ENCODE peak calls at places on chromosomes 7 and 10, in eight cellular contexts. M is EH; R is anterior cingulate cortex; G is stimulated activated CD8-positive, alpha-beta memory T cell treated with anti-CD3 and anti-CD28 coated beads, Interleukin-4, amount 100 ng/mL, for 1 hour; S is ELF-1; X is endothelial cell of umbilical vein; F is Calu3; E is mucosa of descending colon. I is an unnamed sample.

GRCh38 chr7:40047661-40048060 is 86.8 kb downstream of the MPLKIP start:
- DNase-seq in M (no peak), R (no peak), G (no peak), S (no peak), X (no peak), F (no peak), E (no peak), I (no peak)

GRCh38 chr7:32500922-32501341 is 5.6 kb downstream of the AVL9 start:
- DNase-seq in M (peak; percentile 75), R (no peak), G (no peak), S (no peak), X (peak; percentile 58), F (no peak), E (no peak), I (no peak)

GRCh38 chr7:18257711-18258110 is 230.1 kb upstream of the PRPS1L1 start:
- DNase-seq in M (peak; percentile 36), R (no peak), G (no peak), S (no peak), X (peak; percentile 43), F (no peak), E (no peak), I (no peak)

GRCh38 chr10:123454987-123455386 is 211.2 kb upstream of the GPR26 start:
- DNase-seq in M (no peak), R (no peak), G (no peak), S (no peak), X (no peak), F (no peak), E (no peak), I (no peak)

GRCh38 chr7:128032605-128033235 is 1.5 kb upstream of the LRRC4 start:
- DNase-seq in M (no peak), R (peak; percentile 75), G (no peak), S (peak; percentile 40), X (no peak), F (no peak), E (no peak), I (no peak)

GRCh38 chr7:6271694-6272371 is 591 bp downstream of the CYTH3 start:
- DNase-seq in M (peak; percentile 41), R (peak; percentile 15), G (no peak), S (peak; percentile 25), X (peak; percentile 15), F (peak; percentile 36), E (peak; percentile 59), I (peak; percentile 33)

GRCh38 chr7:130695840-130696239 is 9.5 kb upstream of the TSGA13 start:
- DNase-seq in M (peak; percentile 56), R (no peak), G (no peak), S (no peak), X (peak; percentile 41), F (peak; percentile 9), E (no peak), I (peak; percentile 61)

GRCh38 chr10:27390681-27391080 is 113.4 kb upstream of the RAB18 start:
- DNase-seq in M (peak; percentile 60), R (no peak), G (no peak), S (no peak), X (no peak), F (no peak), E (no peak), I (peak; percentile 2)

GRCh38 chr10:1559731-1560130 is 177.6 kb downstream of the ADARB2 start:
- DNase-seq in M (no peak), R (no peak), G (no peak), S (no peak), X (no peak), F (no peak), E (no peak), I (no peak)

GRCh38 chr10:72204296-72204695 is 11.5 kb upstream of the ANAPC16 start:
- DNase-seq in M (peak; percentile 39), R (no peak), G (no peak), S (no peak), X (no peak), F (no peak), E (no peak), I (no peak)

GRCh38 chr7:22117222-22117621 is 171.5 kb upstream of the CDCA7L start:
- DNase-seq in M (no peak), R (no peak), G (no peak), S (no peak), X (no peak), F (no peak), E (no peak), I (no peak)

I was measured in NCI-H82.